ENCODE peak calls at places on chromosomes 2 and 18, in four cellular contexts. L is HCT116, M is ascending aorta, X is lower lobe of right lung. I is an unnamed sample.

GRCh38 chr2:61763605-61764034 is 90.2 kb downstream of the FAM161A start:
- DNase-seq in L (peak), M (peak), X (peak), I (peak)

GRCh38 chr2:241009601-241010530 is 11.4 kb downstream of the SNED1 start:
- DNase-seq in L (no peak), M (peak), X (peak), I (peak)

GRCh38 chr2:16021611-16022363 is 81.4 kb downstream of the MYCN start:
- DNase-seq in L (no peak), M (no peak), X (no peak), I (no peak)

GRCh38 chr2:52526735-52527134 is 1240.9 kb upstream of the CHAC2 start:
- DNase-seq in L (no peak), M (no peak), X (no peak), I (no peak)

GRCh38 chr2:24635181-24635580 is 144.1 kb downstream of the NCOA1 start:
- DNase-seq in L (no peak), M (no peak), X (no peak), I (no peak)

GRCh38 chr2:38613126-38613848 is 10.6 kb upstream of the HNRNPLL start:
- DNase-seq in L (no peak), M (no peak), X (no peak), I (no peak)

GRCh38 chr2:1480671-1481076 is 67.4 kb downstream of the TPO start:
- DNase-seq in L (no peak), M (no peak), X (no peak), I (no peak)

GRCh38 chr2:212547716-212548458 is 9.3 kb upstream of the ERBB4 start:
- DNase-seq in L (no peak), M (no peak), X (no peak), I (no peak)

GRCh38 chr18:46458472-46458871 is 198.5 kb downstream of the LOXHD1 start:
- DNase-seq in L (no peak), M (no peak), X (no peak), I (no peak)

DNA sequence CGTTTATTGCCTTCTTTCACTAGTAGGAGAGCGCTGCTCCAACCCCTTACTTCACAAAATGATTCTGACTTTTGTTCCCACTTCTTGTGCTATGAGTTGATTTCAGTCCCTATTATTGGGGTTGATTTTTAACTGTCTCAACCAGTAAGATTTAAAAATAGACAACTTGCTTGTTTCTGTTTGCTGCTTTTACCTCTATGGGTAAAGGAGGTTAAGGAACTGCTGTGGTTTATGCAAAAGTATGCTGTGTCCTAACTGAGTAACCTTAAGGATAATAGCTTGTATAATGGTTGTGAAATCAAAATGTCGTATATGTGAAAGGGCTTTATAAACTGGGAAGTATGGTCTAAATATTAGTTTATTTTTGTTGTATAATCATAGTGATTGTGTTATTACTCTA is 22.6 kb downstream of the ALMS1 start:
- DNase-seq in L (no peak), M (no peak), X (no peak), I (no peak)
- TF ChIP-seq CTCF in L (no peak), M (no peak), X (no peak), I (no peak)

GRCh38 chr18:65322895-65323294 is 427.9 kb upstream of the CDH7 start:
- DNase-seq in L (no peak), M (no peak), X (no peak), I (no peak)
- H3K4me3 ChIP-seq in L (no peak), M (no peak), X (no peak), I (no peak)

GRCh38 chr2:71452565-71452964 is 796 bp upstream of the DYSF start:
- DNase-seq in L (peak), M (no peak), X (no peak), I (peak)
- TF ChIP-seq CTCF in L (no peak), M (no peak), X (no peak), I (peak)

GRCh38 chr2:44777542-44777941 is 164.0 kb upstream of the SIX3 start:
- DNase-seq in L (no peak), M (no peak), X (no peak), I (no peak)
- H3K4me3 ChIP-seq in L (no peak), M (no peak), X (no peak), I (no peak)

GRCh38 chr18:7520200-7520780 is 46.8 kb upstream of the PTPRM start:
- DNase-seq in L (no peak), M (no peak), X (no peak), I (no peak)

GRCh38 chr18:7524786-7525185 is 42.3 kb upstream of the PTPRM start:
- DNase-seq in L (no peak), M (no peak), X (no peak), I (no peak)

GRCh38 chr18:7523772-7524171 is 43.3 kb upstream of the PTPRM start:
- DNase-seq in L (no peak), M (no peak), X (no peak), I (no peak)

GRCh38 chr18:7517852-7518251 is 49.3 kb upstream of the PTPRM start:
- DNase-seq in L (no peak), M (no peak), X (no peak), I (no peak)

DNA sequence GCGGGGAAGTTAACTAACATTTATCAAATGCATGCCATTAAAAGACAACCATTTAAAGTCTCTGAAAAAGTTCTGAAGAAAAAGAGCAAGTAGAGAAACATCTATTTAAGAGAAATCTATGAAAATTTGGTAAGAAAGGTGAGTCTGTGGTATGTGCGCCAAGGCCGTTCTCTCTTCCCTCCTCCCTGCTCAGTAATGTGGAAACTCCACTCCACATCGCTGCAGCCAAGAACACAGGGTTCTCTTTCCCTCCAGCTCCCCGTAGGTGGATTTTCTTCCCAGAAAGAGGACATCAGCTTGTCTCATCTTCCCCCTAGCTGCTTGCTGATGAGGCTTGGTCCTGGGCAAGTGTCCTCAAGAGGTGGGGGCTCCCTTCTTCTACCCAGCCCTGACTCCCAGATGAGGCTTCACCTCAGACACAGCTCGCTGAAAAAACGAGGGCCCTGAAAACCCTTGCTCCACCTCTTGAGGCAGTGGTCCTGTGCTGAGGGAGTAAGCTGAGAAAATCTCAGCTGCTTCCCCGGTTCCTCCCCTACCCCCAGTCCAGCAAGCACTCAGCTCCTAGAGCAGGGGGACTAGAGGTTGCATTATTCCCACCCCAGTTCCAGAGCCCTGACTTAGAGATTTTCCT is 45.8 kb upstream of the PTPRM start:
- DNase-seq in L (no peak), M (no peak), X (no peak), I (no peak)
- TF ChIP-seq CTCF in L (no peak), M (no peak), X (no peak), I (no peak)

I was measured in astrocyte of the spinal cord.